ENCODE peak calls at places on chromosomes 2 and 18, in seven cellular contexts. X is K562, P is left lung, U is psoas muscle, W is astrocyte of the spinal cord, R is H9, I is HFFc6. O is an unnamed sample.

GRCh38 chr18:64409511-64409910 is 260.6 kb upstream of the LINC00305 start:
- DNase-seq in W (peak), U (no peak), R (no peak), X (no peak), I (no peak), P (no peak), O (no peak)

GRCh38 chr2:185318271-185318724 is 420.3 kb upstream of the FSIP2 start:
- DNase-seq in P (no peak), R (no peak), I (no peak), W (no peak), U (no peak), X (no peak), O (no peak)

GRCh38 chr2:119753041-119753929 is 6.4 kb upstream of the PTPN4 start:
- DNase-seq in P (no peak), X (no peak), R (no peak), U (no peak), W (peak), I (peak), O (no peak)

GRCh38 chr2:207896525-207897295 is 127.0 kb upstream of the FZD5 start:
- DNase-seq in U (no peak), P (no peak), X (peak), W (no peak), R (peak), I (no peak), O (no peak)

GRCh38 chr2:43475137-43475846 is 120.5 kb downstream of the THADA start:
- DNase-seq in R (no peak), I (no peak), W (no peak), U (no peak), X (no peak), P (no peak), O (no peak)

GRCh38 chr2:108612514-108613183 is 78.4 kb downstream of the LIMS1 start:
- DNase-seq in X (peak), I (no peak), W (no peak), R (no peak), U (no peak), P (no peak), O (no peak)

GRCh38 chr2:20188851-20189250 is 36.1 kb downstream of the SDC1 start:
- DNase-seq in U (no peak), W (no peak), I (no peak), X (no peak), P (peak), R (peak), O (peak)

GRCh38 chr2:6148887-6149286 is 456.7 kb downstream of the SOX11 start:
- DNase-seq in I (no peak), X (no peak), R (no peak), W (peak), U (no peak), P (no peak), O (no peak)

GRCh38 chr2:47664817-47665216 is 118.1 kb upstream of the MSH6 start:
- DNase-seq in P (no peak), U (no peak), R (peak), I (no peak), W (no peak), X (no peak), O (no peak)

GRCh38 chr2:153311432-153311831 is 167.1 kb downstream of the RPRM start:
- DNase-seq in W (no peak), I (no peak), X (no peak), P (no peak), R (no peak), U (peak), O (no peak)

GRCh38 chr2:184067502-184067901 is 530.8 kb upstream of the ZNF804A start:
- DNase-seq in P (no peak), R (no peak), I (no peak), W (no peak), U (no peak), X (no peak), O (no peak)

GRCh38 chr2:224038830-224039079 is 331 bp downstream of the SERPINE2 start:
- DNase-seq in X (no peak), P (peak), U (no peak), R (no peak), I (no peak), W (no peak), O (peak)

GRCh38 chr2:224040753-224041152 is 1.7 kb upstream of the SERPINE2 start:
- DNase-seq in U (no peak), I (no peak), W (no peak), P (no peak), R (no peak), X (no peak), O (no peak)

GRCh38 chr2:224039770-224040088 is 643 bp upstream of the SERPINE2 start:
- DNase-seq in U (no peak), I (no peak), R (peak), X (no peak), P (no peak), W (no peak), O (no peak)

GRCh38 chr2:224038049-224038829 is 847 bp downstream of the SERPINE2 start:
- DNase-seq in X (no peak), I (peak), U (peak), P (no peak), W (peak), R (peak), O (peak)

DNA sequence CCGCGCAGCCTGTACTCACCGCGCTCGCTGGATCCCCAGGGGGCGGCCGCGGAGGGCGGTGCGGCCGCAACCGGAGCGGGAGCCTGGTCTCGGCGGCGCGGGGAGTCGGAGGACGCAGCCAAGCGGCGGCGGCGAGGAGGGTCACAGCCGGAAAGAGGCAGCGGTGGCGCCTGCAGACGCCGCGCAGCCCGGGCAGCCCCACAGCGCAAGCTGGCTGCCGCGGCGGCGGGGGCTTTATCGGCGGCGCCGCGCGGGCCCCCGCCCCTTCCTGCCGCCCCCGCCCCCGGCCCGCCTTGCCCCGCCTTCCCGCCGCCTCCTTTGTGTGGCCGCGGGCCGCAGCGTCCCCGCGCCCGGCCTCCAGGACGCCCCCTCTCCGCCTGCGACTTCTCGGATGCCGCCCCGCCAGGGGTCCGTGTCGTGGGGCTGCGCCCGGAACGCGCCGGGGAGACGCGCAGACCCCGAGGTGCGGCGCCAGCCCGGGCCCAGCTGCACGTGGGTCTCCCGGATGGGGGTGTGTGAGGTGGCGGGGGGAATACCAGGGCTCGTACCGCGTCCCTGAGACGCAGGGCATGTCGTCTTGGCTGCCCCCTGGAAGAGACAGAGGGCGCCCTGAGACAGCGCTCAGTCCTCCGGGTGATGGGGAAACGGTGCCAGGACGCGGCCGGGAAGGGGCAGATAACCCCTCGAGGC is at the start of gene SERPINE2:
- DNase-seq in R (peak), U (peak), I (peak), P (peak), W (peak), X (peak), O (peak)
- TF ChIP-seq CTCF in R (peak), U (peak), I (peak), P (no peak), W (peak), X (no peak), O (no peak)

GRCh38 chr2:231795525-231796327 is 9.5 kb downstream of the COPS7B start:
- DNase-seq in R (no peak), I (peak), P (no peak), X (no peak), W (peak), U (no peak), O (no peak)

GRCh38 chr2:231803739-231804138 is 17.5 kb downstream of the COPS7B start:
- DNase-seq in R (no peak), X (no peak), I (no peak), W (no peak), U (no peak), P (no peak), O (no peak)

DNA sequence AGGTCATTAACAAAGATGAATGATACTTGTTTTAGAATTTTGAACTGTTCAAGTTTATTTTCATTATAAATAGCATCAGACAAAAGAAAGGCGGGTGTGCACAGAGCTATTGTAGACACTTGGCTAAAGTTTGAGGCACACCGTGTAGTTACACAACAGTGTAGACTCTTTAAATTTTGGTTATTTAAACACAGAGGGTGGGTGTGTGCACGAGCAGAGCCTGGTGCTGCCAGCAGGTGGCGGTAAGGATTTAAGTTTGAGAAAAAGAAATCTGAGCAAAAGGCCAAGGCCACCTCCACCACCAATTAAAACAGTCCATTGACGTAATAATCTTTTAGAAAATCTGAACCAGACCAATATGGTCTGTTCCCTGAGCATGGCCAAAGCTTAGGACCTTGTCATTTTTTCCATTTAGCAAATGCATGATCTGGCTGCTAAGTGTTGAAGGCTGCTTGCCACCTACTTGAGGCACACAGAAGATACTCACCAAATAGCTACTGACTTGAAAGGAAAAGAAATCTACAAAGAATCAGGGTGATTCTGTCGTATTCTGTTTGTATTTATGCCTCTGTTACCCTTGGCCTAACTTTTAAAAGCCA is 14.3 kb downstream of the COPS7B start:
- DNase-seq in X (peak), U (peak), P (no peak), I (peak), W (peak), R (peak), O (no peak)
- TF ChIP-seq CTCF in X (peak), U (peak), P (peak), I (peak), W (peak), R (peak), O (peak)

DNA sequence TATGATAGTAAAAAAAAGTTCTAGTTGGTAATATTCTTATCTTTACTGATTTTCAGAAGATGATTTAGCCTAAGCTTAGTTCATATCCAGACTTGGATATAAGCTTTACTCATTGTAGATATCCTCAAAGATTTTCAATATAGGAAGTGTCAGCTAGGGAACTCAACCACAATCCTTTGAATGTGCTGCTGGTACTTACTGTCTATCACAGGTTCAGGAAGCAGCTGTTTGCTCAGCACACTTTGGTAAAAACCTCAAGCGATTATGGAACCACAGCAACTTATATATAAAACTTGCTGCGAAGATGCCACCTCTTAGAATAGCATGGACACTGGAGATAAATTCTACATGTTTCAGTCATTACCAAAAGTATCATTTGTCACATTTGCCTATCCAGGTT is 60.1 kb upstream of the TNFRSF11A start:
- DNase-seq in W (no peak), R (no peak), I (no peak), P (no peak), U (no peak), X (no peak), O (no peak)
- TF ChIP-seq CTCF in W (no peak), R (no peak), I (no peak), P (no peak), U (no peak), X (no peak), O (no peak)

GRCh38 chr18:78448106-78448505 is 531.5 kb upstream of the SALL3 start:
- DNase-seq in X (no peak), I (no peak), W (no peak), R (peak), U (no peak), P (no peak), O (no peak)
- TF ChIP-seq CTCF in X (peak), I (peak), W (no peak), R (peak), U (no peak), P (no peak), O (no peak)

O was measured in mesothelial cell of epicardium.